ENCODE peak calls at places on chromosome 12, in seven cellular contexts. R is left ventricle myocardium inferior, H is OCI-LY7, E is aorta, X is pancreas, B is Peyer's patch, L is HepG2. W is an unnamed sample.

GRCh38 chr12:85642810-85643209 is 193.4 kb downstream of the RASSF9 start:
- DNase-seq in R (no peak), B (no peak), X (no peak), H (no peak), L (peak), E (no peak), W (peak)

GRCh38 chr12:21818627-21819026 is 44.1 kb upstream of the KCNJ8 start:
- DNase-seq in L (no peak), E (no peak), R (no peak), X (no peak), H (no peak), B (no peak), W (no peak)

GRCh38 chr12:91952916-91953315 is 192.7 kb downstream of the BTG1 start:
- DNase-seq in L (no peak), X (no peak), R (no peak), B (no peak), H (no peak), E (no peak), W (peak)

GRCh38 chr12:63138484-63138883 is 12.5 kb downstream of the AVPR1A start:
- DNase-seq in X (no peak), B (no peak), L (no peak), H (no peak), E (no peak), R (no peak), W (no peak)

GRCh38 chr12:128767518-128767917 is 56.2 kb downstream of the SLC15A4 start:
- DNase-seq in B (no peak), L (no peak), X (no peak), E (no peak), H (no peak), R (no peak), W (no peak)

GRCh38 chr12:113259499-113259953 is 38.3 kb downstream of the TPCN1 start:
- DNase-seq in X (peak), E (peak), H (no peak), L (peak), R (peak), B (peak), W (peak)

GRCh38 chr12:47920913-47921312 is 16.1 kb upstream of the VDR start:
- DNase-seq in H (no peak), L (no peak), B (no peak), R (no peak), E (no peak), X (no peak), W (no peak)

GRCh38 chr12:58026892-58027891 is 85.8 kb downstream of the ATP23 start:
- DNase-seq in L (no peak), B (no peak), E (no peak), X (no peak), H (no peak), R (no peak), W (no peak)

GRCh38 chr12:6852651-6853354 is 853 bp downstream of the USP5 start:
- DNase-seq in X (no peak), B (no peak), R (no peak), E (peak), L (peak), H (peak), W (peak)

GRCh38 chr12:107356266-107356936 is 263.1 kb upstream of the CRY1 start:
- DNase-seq in H (no peak), R (no peak), B (no peak), E (no peak), L (peak), X (no peak), W (peak)

GRCh38 chr12:48004039-48004940 is at the start of gene COL2A1:
- DNase-seq in R (no peak), L (no peak), E (no peak), X (no peak), H (no peak), B (no peak), W (peak)

GRCh38 chr12:13234045-13234641 is 37.6 kb downstream of the EMP1 start:
- DNase-seq in L (peak), E (no peak), H (peak), R (no peak), X (no peak), B (peak), W (peak)

GRCh38 chr12:12925383-12925782 is 26.6 kb downstream of the GPRC5D start:
- DNase-seq in L (no peak), E (no peak), R (no peak), B (no peak), H (no peak), X (no peak), W (no peak)

GRCh38 chr12:62458626-62459025 is 8.0 kb upstream of the MON2 start:
- DNase-seq in B (no peak), L (no peak), H (no peak), X (no peak), E (no peak), R (no peak), W (no peak)

GRCh38 chr12:6364037-6364360 is 11.4 kb downstream of the SCNN1A start:
- DNase-seq in H (no peak), L (no peak), R (peak), X (no peak), B (no peak), E (no peak), W (no peak)

GRCh38 chr12:56593909-56594621 is 36.1 kb downstream of the BAZ2A start:
- DNase-seq in B (peak), E (peak), R (no peak), H (peak), X (no peak), L (peak), W (peak)

DNA sequence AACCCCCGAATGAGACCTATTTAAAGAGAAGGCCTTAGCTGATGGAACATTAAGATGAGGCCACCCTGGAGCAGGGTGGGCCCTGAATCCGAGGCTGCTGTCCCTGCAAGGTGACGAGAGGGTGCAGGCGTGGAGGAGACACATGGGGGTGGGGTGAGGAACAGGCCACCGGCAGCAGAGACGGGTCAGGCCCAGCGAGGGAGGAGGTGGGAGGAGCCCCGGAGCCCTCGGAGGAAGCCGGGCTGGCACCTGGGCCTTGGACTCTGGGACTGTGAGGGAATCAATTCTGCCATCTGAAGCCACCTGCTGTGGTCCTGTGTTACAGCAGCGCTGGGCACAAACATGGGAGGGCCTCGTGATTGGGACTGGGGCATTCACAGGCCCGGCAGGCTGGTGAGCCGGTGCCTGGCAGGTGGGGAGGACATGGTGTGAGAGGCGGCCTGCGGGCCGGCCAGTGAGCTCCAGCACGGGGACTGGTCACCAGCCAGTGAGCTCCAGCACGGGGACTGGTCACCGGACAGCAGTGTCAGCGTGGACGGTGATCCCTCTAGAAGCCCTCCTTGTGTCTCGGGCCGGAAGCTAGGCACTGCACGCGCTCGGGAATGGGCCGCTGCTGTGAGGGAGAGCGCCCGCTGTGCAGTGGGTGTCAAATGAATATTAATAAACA is 46.7 kb downstream of the NOC4L start:
- DNase-seq in H (no peak), B (no peak), E (no peak), R (no peak), L (no peak), X (no peak), W (no peak)
- H3K4me3 ChIP-seq in H (no peak), B (no peak), E (no peak), R (no peak), L (no peak), X (no peak), W (no peak)

DNA sequence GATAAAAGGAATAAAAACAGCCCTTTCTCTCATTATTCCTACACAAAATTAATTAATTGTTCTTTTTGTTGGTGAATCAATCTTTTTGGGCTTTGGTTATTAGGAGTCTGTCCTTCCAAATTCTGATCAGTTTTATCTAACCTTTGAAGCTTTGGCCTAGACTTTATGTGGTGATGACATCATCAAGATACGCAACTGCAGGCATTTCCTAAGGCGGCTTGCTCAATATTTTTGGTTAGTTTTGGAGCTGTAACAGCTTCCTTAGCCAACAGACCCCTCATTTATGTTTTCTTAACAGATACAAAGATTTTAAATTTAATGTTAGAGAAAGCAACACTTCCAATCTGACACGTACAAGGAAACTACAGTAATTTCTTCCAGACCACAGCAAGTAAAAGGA is 87.8 kb upstream of the PDE3A start:
- DNase-seq in L (no peak), X (no peak), E (no peak), R (no peak), B (no peak), H (no peak), W (no peak)
- H3K27ac ChIP-seq in L (no peak), X (no peak), E (no peak), R (no peak), B (no peak), H (no peak), W (no peak)

DNA sequence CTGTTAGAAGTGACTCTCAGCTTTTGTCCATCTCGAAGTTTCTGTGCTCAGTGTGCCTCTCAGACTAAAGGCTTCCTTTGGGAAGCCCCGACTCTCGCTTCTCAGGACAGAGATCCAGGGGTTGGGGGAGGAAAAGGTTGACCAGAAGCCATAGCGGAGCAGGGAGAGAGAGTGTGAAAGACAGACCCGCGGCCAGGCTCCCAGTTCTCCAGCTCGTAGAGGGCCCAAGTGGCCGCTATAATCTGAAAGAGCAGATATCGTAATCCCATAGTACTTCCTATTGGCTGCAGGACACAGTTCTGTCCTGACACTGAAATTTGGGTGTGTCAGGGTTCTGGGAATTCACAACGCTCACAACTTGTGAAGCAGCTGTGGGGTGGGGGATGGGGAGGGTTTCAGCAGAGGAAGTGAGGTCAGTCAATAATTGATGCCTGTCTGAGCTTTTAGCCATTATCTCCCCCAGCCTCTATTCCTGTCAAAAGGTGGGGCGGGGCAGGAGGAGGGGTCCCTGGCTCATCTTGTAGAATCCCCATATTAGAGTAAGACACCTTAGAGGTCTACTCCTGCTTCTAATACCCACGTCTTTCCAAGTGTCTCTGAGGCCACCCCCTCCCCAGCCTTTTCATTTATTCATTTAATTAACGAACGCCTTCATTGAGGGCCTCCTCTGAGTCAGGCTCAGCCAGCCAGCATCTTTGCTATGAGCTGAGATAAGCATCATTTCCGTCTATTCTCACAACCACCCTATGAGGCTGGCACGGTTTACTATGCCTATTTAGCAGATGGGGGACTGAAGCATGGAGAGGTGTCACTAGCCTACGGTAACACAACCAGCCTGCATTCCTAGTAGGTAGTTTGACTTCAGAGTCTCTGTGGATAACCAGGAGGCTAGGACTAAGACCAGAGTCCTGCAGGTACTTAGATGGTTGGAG is 1.5 kb upstream of the ACVRL1 start:
- DNase-seq in B (peak), R (peak), H (no peak), E (peak), L (no peak), X (no peak), W (peak)
- H3K4me3 ChIP-seq in B (no peak), R (peak), H (no peak), E (no peak), L (no peak), X (no peak), W (no peak)

GRCh38 chr12:78209851-78210493 is 379.3 kb downstream of the NAV3 start:
- DNase-seq in X (no peak), E (peak), B (no peak), R (peak), L (no peak), H (no peak), W (no peak)
- H3K27ac ChIP-seq in X (no peak), E (no peak), B (no peak), R (peak), L (no peak), H (no peak), W (no peak)

DNA sequence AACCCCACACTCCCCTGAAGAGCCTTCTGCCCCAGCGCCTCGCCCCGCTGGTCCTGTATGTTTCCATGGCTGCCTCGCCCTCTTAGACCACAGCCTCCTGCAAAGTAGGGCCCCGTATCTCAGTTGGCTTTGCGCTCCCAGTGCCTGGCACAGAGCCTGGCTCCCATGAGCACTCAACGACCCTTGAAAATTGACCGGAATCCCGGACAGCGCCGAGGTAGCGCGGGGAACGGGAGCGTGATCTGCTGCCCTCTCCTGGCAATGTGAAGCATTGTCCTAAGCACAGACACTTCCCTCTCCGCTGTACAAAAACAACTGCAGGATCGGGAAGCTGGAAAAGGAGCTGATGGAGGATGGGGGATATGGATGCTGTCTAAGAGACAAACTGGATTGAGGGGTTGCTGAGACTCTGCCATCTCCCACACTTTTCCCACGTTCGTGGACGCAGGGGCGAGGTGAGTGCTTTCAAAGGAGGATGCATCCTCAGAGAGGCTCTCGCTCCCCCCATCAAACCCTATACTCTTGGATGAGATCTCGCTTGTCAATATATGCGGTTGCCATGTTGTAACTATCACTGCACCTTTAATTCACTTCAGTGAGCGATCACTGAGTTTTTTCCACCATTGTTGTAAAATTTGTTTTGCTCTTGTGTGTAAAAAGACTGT is 10.7 kb upstream of the FKBP4 start:
- DNase-seq in R (peak), H (peak), E (peak), L (peak), X (peak), B (no peak), W (peak)
- H3K4me3 ChIP-seq in R (peak), H (no peak), E (no peak), L (no peak), X (no peak), B (peak), W (no peak)

GRCh38 chr12:124543591-124544310 is 23.7 kb downstream of the NCOR2 start:
- DNase-seq in L (no peak), H (peak), X (no peak), B (no peak), E (no peak), R (no peak), W (no peak)
- H3K27ac ChIP-seq in L (no peak), H (peak), X (peak), B (no peak), E (no peak), R (peak), W (peak)

DNA sequence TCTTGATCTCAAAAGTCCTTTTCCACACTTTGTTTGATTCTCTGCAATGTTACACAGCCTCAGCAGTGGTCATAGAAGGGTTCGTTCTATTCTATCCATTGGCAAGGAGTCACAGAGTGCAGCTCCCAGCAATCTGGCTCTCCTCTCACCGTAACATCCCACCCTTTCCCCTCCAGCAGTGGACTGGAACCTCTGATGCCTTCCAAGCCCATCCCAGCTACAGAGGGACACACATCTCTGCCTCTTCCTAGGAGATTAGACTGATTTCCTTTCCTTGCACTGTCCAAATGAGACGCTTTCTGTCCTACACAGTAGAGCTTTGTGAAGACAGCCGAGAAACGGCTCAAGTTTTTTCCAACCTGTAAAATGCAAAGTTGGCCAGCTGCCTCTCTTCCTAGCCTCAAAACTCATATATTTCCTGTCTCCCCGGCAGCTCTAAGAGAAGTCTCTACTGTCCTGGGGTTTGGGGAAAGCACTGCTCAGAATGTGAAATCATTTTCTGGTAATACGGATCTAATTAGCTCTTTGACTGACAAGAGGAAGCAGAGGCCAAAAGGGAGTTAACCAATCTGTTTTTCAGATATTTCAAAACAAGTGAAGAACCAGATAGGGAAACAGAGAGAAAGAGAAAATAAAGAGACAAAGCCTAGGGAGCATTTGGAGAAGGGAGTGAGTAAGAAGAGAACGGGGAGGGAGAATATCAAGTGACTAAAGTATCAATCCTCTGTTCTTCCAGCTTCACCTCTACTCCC is 528 bp downstream of the NINJ2 start:
- DNase-seq in X (no peak), L (no peak), E (no peak), B (no peak), R (no peak), H (no peak), W (no peak)
- H3K4me3 ChIP-seq in X (no peak), L (no peak), E (peak), B (no peak), R (peak), H (peak), W (no peak)

DNA sequence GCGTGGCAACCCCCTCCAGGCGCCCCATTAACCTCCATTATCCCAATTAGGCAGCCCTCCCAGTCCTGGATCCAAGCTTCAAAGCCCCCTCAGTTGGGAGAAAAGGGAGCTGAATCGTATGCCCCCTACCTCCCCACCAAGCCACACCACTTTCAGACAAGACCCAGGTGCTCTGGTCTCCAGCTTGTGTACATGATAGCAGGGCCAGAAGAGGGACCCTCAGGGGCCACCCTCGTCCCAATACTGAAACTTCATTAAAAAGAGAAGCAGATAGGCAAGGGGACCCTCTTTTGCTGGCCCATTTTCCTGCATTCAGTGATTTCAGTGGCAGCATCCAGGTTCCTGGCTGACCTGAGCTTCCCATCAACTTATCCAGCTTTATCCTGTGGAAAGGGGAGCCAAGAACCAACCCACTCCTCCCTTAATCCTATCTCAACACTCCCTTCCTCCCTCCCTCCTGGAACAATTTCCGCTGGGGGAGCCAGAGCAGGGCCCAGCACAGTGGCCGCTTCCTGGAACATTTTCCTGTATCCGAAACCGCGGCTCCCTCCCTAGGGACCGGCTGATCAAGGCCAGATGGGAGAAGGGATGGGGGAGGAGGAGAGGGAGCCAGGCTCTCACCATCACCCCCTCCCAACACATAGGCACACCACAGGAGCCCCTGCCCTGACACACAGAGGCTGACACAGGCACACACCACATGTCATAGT is 9.5 kb upstream of the SP7 start:
- DNase-seq in X (no peak), E (no peak), H (no peak), L (no peak), R (peak), B (no peak), W (no peak)
- H3K27ac ChIP-seq in X (peak), E (peak), H (no peak), L (no peak), R (peak), B (peak), W (peak)